ENCODE peak calls at places on chromosome 12, in five cellular contexts. L is H1, U is A549, E is IMR-90, C is uterus. Q is an unnamed sample.

GRCh38 chr12:89160716-89161123 is 191.6 kb downstream of the DUSP6 start:
- DNase-seq in L (no peak), U (peak; percentile 28), E (peak; percentile 88), C (peak; percentile 55), Q (no peak)

GRCh38 chr12:5391638-5392037 is 40.3 kb upstream of the NTF3 start:
- DNase-seq in L (no peak), U (no peak), E (peak; percentile 21), C (no peak), Q (no peak)

GRCh38 chr12:3054993-3055711 is 22.0 kb upstream of the TSPAN9 start:
- DNase-seq in L (no peak), U (no peak), E (no peak), C (peak; percentile 74), Q (peak; percentile 32)

GRCh38 chr12:102990419-102990818 is 32.9 kb downstream of the ASCL1 start:
- DNase-seq in L (no peak), U (no peak), E (no peak), C (no peak), Q (no peak)

GRCh38 chr12:93266-94005 is 26.9 kb downstream of the IQSEC3 start:
- DNase-seq in L (no peak), U (no peak), E (no peak), C (no peak), Q (no peak)

GRCh38 chr12:79927772-79928474 is 7.0 kb downstream of the PPP1R12A start:
- DNase-seq in L (no peak), U (no peak), E (peak; percentile 23), C (no peak), Q (no peak)

GRCh38 chr12:7995266-7995963 is 37.1 kb upstream of the FOXJ2 start:
- DNase-seq in L (peak; percentile 74), U (peak; percentile 90), E (peak; percentile 91), C (peak; percentile 79), Q (peak; percentile 69)

GRCh38 chr12:11238275-11238674 is 31.2 kb downstream of the PRB3 start:
- DNase-seq in L (no peak), U (no peak), E (no peak), C (no peak), Q (no peak)

GRCh38 chr12:264269-264668 is 1.6 kb upstream of the SLC6A13 start:
- DNase-seq in L (no peak), U (no peak), E (no peak), C (no peak), Q (no peak)

GRCh38 chr12:52356031-52356761 is 11.1 kb downstream of the KRT85 start:
- DNase-seq in L (no peak), U (no peak), E (no peak), C (no peak), Q (no peak)

GRCh38 chr12:38056701-38057689 is 259.6 kb upstream of the ALG10B start:
- DNase-seq in L (no peak), U (peak; percentile 90), E (no peak), C (no peak), Q (no peak)

GRCh38 chr12:78398750-78399149 is 465.8 kb upstream of the SYT1 start:
- DNase-seq in L (no peak), U (peak; percentile 67), E (no peak), C (no peak), Q (no peak)

GRCh38 chr12:69556383-69556782 is 28.9 kb upstream of the CCT2 start:
- DNase-seq in L (no peak), U (no peak), E (no peak), C (no peak), Q (no peak)

GRCh38 chr12:94145231-94145979 is 3.0 kb upstream of the PLXNC1 start:
- DNase-seq in L (no peak), U (peak; percentile 42), E (peak; percentile 55), C (peak; percentile 29), Q (peak; percentile 20)

GRCh38 chr12:27319394-27319793 is 13.2 kb upstream of the BMAL2 start:
- DNase-seq in L (no peak), U (no peak), E (peak; percentile 89), C (no peak), Q (no peak)

GRCh38 chr12:57452937-57453509 is 2.1 kb upstream of the INHBE start:
- DNase-seq in L (peak; percentile 94), U (peak; percentile 84), E (peak; percentile 84), C (peak; percentile 75), Q (peak; percentile 81)

GRCh38 chr12:124456652-124457152 is 110.7 kb downstream of the NCOR2 start:
- DNase-seq in L (no peak), U (no peak), E (no peak), C (no peak), Q (no peak)

GRCh38 chr12:104603545-104603973 is 146.8 kb downstream of the CHST11 start:
- DNase-seq in L (no peak), U (peak; percentile 79), E (peak; percentile 61), C (no peak), Q (no peak)

GRCh38 chr12:56161677-56162351 is 3.7 kb downstream of the MYL6 start:
- DNase-seq in L (no peak), U (no peak), E (no peak), C (no peak), Q (no peak)

GRCh38 chr12:56163533-56164344 is 5.6 kb downstream of the MYL6 start:
- DNase-seq in L (no peak), U (no peak), E (no peak), C (no peak), Q (no peak)

GRCh38 chr12:56165369-56165768 is 7.2 kb downstream of the MYL6 start:
- DNase-seq in L (no peak), U (no peak), E (no peak), C (no peak), Q (no peak)

GRCh38 chr12:56162468-56163290 is 4.5 kb downstream of the MYL6 start:
- DNase-seq in L (no peak), U (no peak), E (no peak), C (no peak), Q (no peak)

GRCh38 chr12:56164345-56164729 is 6.2 kb downstream of the MYL6 start:
- DNase-seq in L (no peak), U (no peak), E (no peak), C (no peak), Q (no peak)
- TF ChIP-seq POLR2A in L (peak; percentile 53), U (no peak), E (no peak), C (no peak), Q (no peak)

GRCh38 chr12:51028126-51028810 is 2.1 kb upstream of the SLC11A2 start:
- DNase-seq in L (no peak), U (peak; percentile 85), E (peak; percentile 33), C (no peak), Q (peak; percentile 49)
- TF ChIP-seq CTCF in L (peak; percentile 61), U (peak; percentile 54), E (peak; percentile 43), C (no peak), Q (no peak)

GRCh38 chr12:132339856-132340255 is 10.5 kb upstream of the GALNT9 start:
- DNase-seq in L (no peak), U (no peak), E (no peak), C (no peak), Q (no peak)
- H3K9me3 ChIP-seq in L (peaks cover 2% of the 10 kb centered on the region), U (no peaks in the 10 kb centered on the region), E (peaks cover 37% of the 10 kb centered on the region), C (no peaks in the 10 kb centered on the region), Q (no peaks in the 10 kb centered on the region)

DNA sequence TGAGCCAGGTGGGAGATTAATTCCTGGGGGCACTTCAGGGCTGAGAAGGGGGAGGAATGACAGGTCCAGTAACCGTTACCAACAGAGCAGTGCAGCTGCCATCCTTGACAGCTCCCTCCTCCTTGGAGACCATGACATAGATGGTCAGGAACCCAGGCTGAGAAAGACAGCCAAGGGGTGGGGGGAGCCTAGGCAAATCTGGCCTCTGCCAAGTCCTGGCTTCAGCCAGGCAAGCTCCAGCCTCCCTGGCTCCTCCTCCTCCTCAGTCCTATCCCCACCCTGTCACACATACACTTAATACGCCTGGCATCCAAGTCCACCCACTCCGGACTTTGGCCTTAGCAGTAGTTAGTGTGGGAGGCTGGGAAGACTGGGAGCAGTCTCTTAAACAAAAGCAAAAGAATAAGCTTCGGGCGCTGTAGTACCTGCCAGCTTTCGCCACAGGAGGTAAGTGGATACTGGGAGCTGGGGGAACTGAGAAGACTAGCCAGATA is at the start of gene RDH5:
- DNase-seq in L (no peak), U (peak; percentile 80), E (peak; percentile 89), C (peak; percentile 80), Q (no peak)
- TF ChIP-seq POLR2A in L (no peak), U (no peak), E (no peak), C (no peak), Q (no peak)

Q was measured in thyroid gland.